ENCODE peak calls at places on chromosomes 3 and 15, in nine cellular contexts. F is CD8-positive, alpha-beta T cell; J is endothelial cell of umbilical vein; B is pancreas; T is body of pancreas; U is fibroblast of the aortic adventitia; I is psoas muscle; R is gastrocnemius medialis; H is mesendoderm. W is an unnamed sample.
A peak's percentile ranks its signal among the peaks of the same experiment; 100 is the strongest.

GRCh38 chr3:194280777-194281176 is 70.4 kb downstream of the CPN2 start:
- DNase-seq in F (no peak), J (no peak), B (no peak), T (no peak), U (no peak), I (no peak), R (no peak), H (no peak), W (no peak)

GRCh38 chr15:77036537-77037474 is 34.1 kb downstream of the TSPAN3 start:
- DNase-seq in F (no peak), J (no peak), B (no peak), T (no peak), U (no peak), I (no peak), R (no peak), H (no peak), W (no peak)

GRCh38 chr3:136899622-136900158 is 37.7 kb downstream of the NCK1 start:
- DNase-seq in F (no peak), J (peak; percentile 42), B (no peak), T (no peak), U (peak; percentile 53), I (no peak), R (no peak), H (peak; percentile 71), W (no peak)

GRCh38 chr15:58462973-58463663 is 31.3 kb downstream of the LIPC start:
- DNase-seq in F (no peak), J (no peak), B (no peak), T (no peak), U (no peak), I (no peak), R (no peak), H (no peak), W (no peak)

GRCh38 chr15:90594297-90594696 is 64.6 kb downstream of the CRTC3 start:
- DNase-seq in F (peak; percentile 82), J (peak; percentile 75), B (peak; percentile 71), T (peak; percentile 91), U (peak; percentile 69), I (peak; percentile 79), R (peak; percentile 71), H (no peak), W (no peak)

GRCh38 chr3:98906230-98906629 is 4.7 kb upstream of the DCBLD2 start:
- DNase-seq in F (no peak), J (no peak), B (no peak), T (no peak), U (peak; percentile 91), I (no peak), R (no peak), H (no peak), W (peak; percentile 71)

GRCh38 chr3:46693897-46694235 is 387 bp upstream of the ALS2CL start:
- DNase-seq in F (peak; percentile 17), J (peak; percentile 16), B (no peak), T (peak; percentile 51), U (no peak), I (no peak), R (no peak), H (no peak), W (no peak)

GRCh38 chr3:8579101-8579500 is 65.5 kb downstream of the SSUH2 start:
- DNase-seq in F (no peak), J (no peak), B (no peak), T (no peak), U (no peak), I (no peak), R (no peak), H (no peak), W (no peak)

GRCh38 chr3:27714692-27715453 is 7.2 kb downstream of the EOMES start:
- DNase-seq in F (no peak), J (no peak), B (no peak), T (no peak), U (no peak), I (no peak), R (no peak), H (peak; percentile 96), W (no peak)

GRCh38 chr3:97778152-97778551 is 13.6 kb downstream of the ARL6 start:
- DNase-seq in F (no peak), J (peak; percentile 74), B (no peak), T (no peak), U (no peak), I (no peak), R (no peak), H (no peak), W (no peak)

GRCh38 chr3:69963643-69964042 is 35.9 kb upstream of the SAMMSON start:
- DNase-seq in F (no peak), J (no peak), B (no peak), T (no peak), U (no peak), I (no peak), R (no peak), H (no peak), W (no peak)

GRCh38 chr15:85474700-85475316 is 94.4 kb downstream of the AKAP13 start:
- DNase-seq in F (no peak), J (no peak), B (no peak), T (no peak), U (no peak), I (no peak), R (no peak), H (no peak), W (no peak)

GRCh38 chr3:113421082-113421481 is 20.2 kb downstream of the CFAP44 start:
- DNase-seq in F (no peak), J (no peak), B (no peak), T (no peak), U (no peak), I (no peak), R (no peak), H (no peak), W (no peak)

DNA sequence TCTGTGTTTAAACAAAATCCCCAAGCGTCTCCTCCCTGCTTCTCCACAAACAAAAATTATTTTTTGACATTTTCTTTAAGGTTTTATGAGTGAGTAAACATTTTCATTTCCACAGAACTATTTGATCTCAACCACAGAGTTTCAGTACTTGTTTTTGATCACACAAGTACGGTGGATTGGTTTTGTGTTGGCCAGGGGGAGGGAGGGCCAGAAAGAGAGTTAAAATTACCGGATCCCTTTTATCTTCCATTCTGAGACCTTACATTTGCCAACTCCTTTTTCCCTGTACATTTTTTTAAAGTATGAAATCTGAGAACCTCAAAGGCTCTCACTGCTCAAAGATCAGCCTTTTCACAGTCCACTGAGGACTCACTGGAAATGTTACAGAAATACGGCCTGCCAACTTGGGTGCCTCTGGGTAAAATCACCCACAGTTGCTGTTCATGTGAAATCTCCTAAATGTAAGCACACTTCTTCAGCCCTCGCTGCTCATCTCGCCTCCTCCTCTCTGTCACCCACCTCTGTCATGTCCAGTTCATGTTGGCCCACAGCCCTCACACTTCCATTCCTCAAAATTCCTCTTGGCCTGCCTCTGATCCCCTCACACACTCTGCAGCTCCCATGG is 1.7 kb downstream of the HOMER2 start:
- DNase-seq in F (no peak), J (no peak), B (no peak), T (no peak), U (no peak), I (no peak), R (no peak), H (no peak), W (no peak)
- H3K4me3 ChIP-seq in F (no peak overlapping the region), J (no peak overlapping the region), B (peak overlapping the region; percentile 65), T (peak overlapping the region; percentile 76), U (no peak overlapping the region), I (peak overlapping the region; percentile 80), R (peak overlapping the region; percentile 64), H (no peak overlapping the region), W (no peak overlapping the region)

GRCh38 chr15:59688888-59689625 is at the start of gene BNIP2:
- DNase-seq in F (peak; percentile 99), J (peak; percentile 99), B (peak; percentile 99), T (peak; percentile 99), U (peak; percentile 98), I (peak; percentile 100), R (peak; percentile 98), H (peak; percentile 99), W (peak; percentile 95)

GRCh38 chr15:59686389-59686788 is 2.7 kb downstream of the BNIP2 start:
- DNase-seq in F (no peak), J (no peak), B (no peak), T (peak; percentile 29), U (no peak), I (no peak), R (no peak), H (no peak), W (no peak)

GRCh38 chr15:59688383-59688887 is 685 bp downstream of the BNIP2 start:
- DNase-seq in F (peak; percentile 7), J (peak; percentile 79), B (no peak), T (no peak), U (peak; percentile 87), I (no peak), R (no peak), H (no peak), W (no peak)

GRCh38 chr15:59689626-59690236 is 611 bp upstream of the BNIP2 start:
- DNase-seq in F (peak; percentile 56), J (peak; percentile 59), B (peak; percentile 82), T (peak; percentile 94), U (peak; percentile 68), I (peak; percentile 92), R (peak; percentile 67), H (peak; percentile 76), W (no peak)

DNA sequence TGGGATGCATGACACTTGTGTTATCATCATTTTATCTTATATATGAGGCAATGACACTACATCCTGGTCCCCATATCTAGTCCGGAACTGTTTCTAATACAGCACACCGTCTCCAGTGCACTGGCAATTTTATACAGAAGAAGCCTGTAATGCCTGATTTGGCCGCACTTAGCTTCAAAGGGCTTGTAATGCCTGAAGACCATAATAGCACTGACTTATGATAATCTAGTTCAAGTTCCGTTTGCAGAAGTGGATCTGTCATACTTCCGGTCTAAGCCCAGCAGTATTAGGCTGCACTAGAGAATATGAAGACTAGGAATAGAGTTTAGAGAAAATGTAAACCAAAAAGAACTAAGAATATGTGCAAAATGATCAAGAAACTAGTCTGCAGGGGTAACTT is 1.3 kb downstream of the BNIP2 start:
- DNase-seq in F (peak; percentile 2), J (peak; percentile 61), B (no peak), T (peak; percentile 14), U (peak; percentile 57), I (no peak), R (no peak), H (no peak), W (no peak)
- H3K4me3 ChIP-seq in F (peak overlapping the region; percentile 81), J (peak overlapping the region; percentile 66), B (no peak overlapping the region), T (peak overlapping the region; percentile 98), U (peak overlapping the region; percentile 75), I (peak overlapping the region; percentile 75), R (peak overlapping the region; percentile 87), H (no peak overlapping the region), W (peak overlapping the region; percentile 98)

GRCh38 chr15:39860200-39860599 is 59.9 kb downstream of the GPR176 start:
- DNase-seq in F (no peak), J (no peak), B (no peak), T (no peak), U (peak; percentile 36), I (no peak), R (no peak), H (peak; percentile 44), W (peak; percentile 35)
- H3K4me3 ChIP-seq in F (no peak overlapping the region), J (no peak overlapping the region), B (no peak overlapping the region), T (no peak overlapping the region), U (no peak overlapping the region), I (no peak overlapping the region), R (no peak overlapping the region), H (no peak overlapping the region), W (no peak overlapping the region)

DNA sequence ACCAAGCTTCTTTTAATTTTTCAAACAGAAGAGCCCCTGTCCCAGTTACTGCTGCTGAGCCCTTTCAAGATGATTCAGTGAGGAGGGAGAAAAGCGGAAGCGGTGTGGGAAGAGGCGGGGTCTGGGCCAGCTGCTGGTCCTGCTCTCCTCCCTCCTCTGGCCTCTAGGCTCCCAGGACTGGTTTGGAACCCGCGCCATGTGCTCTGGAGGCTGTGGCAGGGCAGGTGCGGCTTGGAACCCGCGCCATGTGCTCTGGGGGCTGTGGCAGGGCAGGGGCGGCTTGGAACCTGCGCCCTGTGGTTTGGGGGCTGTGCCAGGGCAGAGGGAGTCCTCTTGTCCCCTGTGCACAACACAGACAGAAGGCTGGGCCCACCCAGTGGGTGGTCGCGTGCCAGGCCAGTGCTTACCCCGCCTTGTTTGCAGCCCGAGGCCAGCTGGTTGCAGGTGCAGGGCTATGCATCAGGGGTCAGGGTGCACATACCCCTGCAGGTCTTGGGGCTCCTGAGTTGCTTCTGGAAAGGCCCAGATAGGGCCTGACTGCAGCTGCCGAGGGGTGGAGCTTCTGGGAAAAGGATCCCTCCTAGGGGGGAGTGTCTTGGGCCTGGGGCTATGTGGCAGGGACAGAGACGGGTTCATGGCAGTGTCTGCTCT is 12.2 kb downstream of the ALG1L2 start:
- DNase-seq in F (no peak), J (no peak), B (no peak), T (no peak), U (no peak), I (no peak), R (no peak), H (peak; percentile 49), W (no peak)
- H3K4me3 ChIP-seq in F (no peak overlapping the region), J (no peak overlapping the region), B (no peak overlapping the region), T (no peak overlapping the region), U (no peak overlapping the region), I (no peak overlapping the region), R (no peak overlapping the region), H (no peak overlapping the region), W (no peak overlapping the region)